ENCODE peak calls at places on chromosomes 11 and 22, in four cellular contexts. Q, I, G and Z are unnamed samples.

GRCh38 chr11:64285885-64286800 is 495 bp downstream of the GPR137 start:
- DNase-seq in Q (no peak), I (no peak), G (peak; percentile 62), Z (no peak)

GRCh38 chr22:40651563-40652501 is 15.3 kb upstream of the MRTFA start:
- DNase-seq in Q (peak; percentile 95), I (peak; percentile 96), G (peak; percentile 98), Z (peak; percentile 97)

GRCh38 chr22:48258108-48258705 is 1495.8 kb downstream of the TBC1D22A start:
- DNase-seq in Q (no peak), I (no peak), G (no peak), Z (no peak)

GRCh38 chr11:130478881-130479280 is 30.4 kb downstream of the ADAMTS15 start:
- DNase-seq in Q (no peak), I (peak; percentile 27), G (no peak), Z (no peak)

GRCh38 chr11:17008099-17008498 is 6.1 kb downstream of the PLEKHA7 start:
- DNase-seq in Q (peak; percentile 71), I (no peak), G (no peak), Z (no peak)

GRCh38 chr22:38655532-38656255 is 498 bp downstream of the FAM227A start:
- DNase-seq in Q (no peak), I (peak; percentile 28), G (no peak), Z (no peak)

GRCh38 chr11:79444923-79445322 is 4.1 kb upstream of the TENM4 start:
- DNase-seq in Q (no peak), I (no peak), G (no peak), Z (no peak)

GRCh38 chr22:49179886-49180682 is 647.6 kb downstream of the BRD1 start:
- DNase-seq in Q (no peak), I (no peak), G (no peak), Z (no peak)

GRCh38 chr11:61077936-61078335 is 24.4 kb upstream of the CD5 start:
- DNase-seq in Q (no peak), I (no peak), G (no peak), Z (no peak)

GRCh38 chr11:77633856-77634425 is 3.7 kb downstream of the CLNS1A start:
- DNase-seq in Q (no peak), I (no peak), G (no peak), Z (no peak)

GRCh38 chr11:34754171-34754823 is 133.4 kb downstream of the EHF start:
- DNase-seq in Q (no peak), I (no peak), G (no peak), Z (no peak)

GRCh38 chr22:28395920-28396447 is 283.7 kb downstream of the TTC28 start:
- DNase-seq in Q (no peak), I (no peak), G (no peak), Z (no peak)

GRCh38 chr22:36767035-36767775 is 8.7 kb downstream of the IFT27 start:
- DNase-seq in Q (no peak), I (no peak), G (no peak), Z (no peak)

GRCh38 chr11:19938866-19939265 is 221.4 kb downstream of the DBX1 start:
- DNase-seq in Q (no peak), I (no peak), G (no peak), Z (no peak)

GRCh38 chr11:111387318-111387863 is 8.3 kb upstream of the POU2AF1 start:
- DNase-seq in Q (peak; percentile 95), I (no peak), G (peak; percentile 88), Z (no peak)

GRCh38 chr22:47016636-47017035 is 254.2 kb downstream of the TBC1D22A start:
- DNase-seq in Q (peak; percentile 19), I (no peak), G (no peak), Z (no peak)

GRCh38 chr11:123561046-123561781 is 93.2 kb downstream of the SCN3B start:
- DNase-seq in Q (peak; percentile 49), I (peak; percentile 76), G (peak; percentile 89), Z (peak; percentile 82)

GRCh38 chr11:70174846-70175764 is 28.0 kb upstream of the FADD start:
- DNase-seq in Q (no peak), I (no peak), G (no peak), Z (no peak)

GRCh38 chr22:16563555-16564520 is 28.8 kb downstream of the CCT8L2 start:
- DNase-seq in Q (no peak), I (no peak), G (no peak), Z (no peak)

GRCh38 chr11:123357990-123358827 is 71.9 kb upstream of the GRAMD1B start:
- DNase-seq in Q (no peak), I (peak; percentile 51), G (peak; percentile 67), Z (peak; percentile 26)

GRCh38 chr11:33842236-33842915 is 49.5 kb downstream of the LMO2 start:
- DNase-seq in Q (no peak), I (no peak), G (no peak), Z (no peak)

GRCh38 chr11:15493921-15494630 is 379.4 kb downstream of the INSC start:
- DNase-seq in Q (peak; percentile 26), I (no peak), G (no peak), Z (no peak)

GRCh38 chr11:27392278-27392677 is 29.3 kb upstream of the CCDC34 start:
- DNase-seq in Q (no peak), I (no peak), G (no peak), Z (no peak)

GRCh38 chr11:27390318-27390958 is 27.4 kb upstream of the CCDC34 start:
- DNase-seq in Q (no peak), I (no peak), G (no peak), Z (no peak)

GRCh38 chr11:27391336-27392015 is 28.5 kb upstream of the CCDC34 start:
- DNase-seq in Q (no peak), I (no peak), G (no peak), Z (no peak)

GRCh38 chr11:27392715-27393114 is 29.7 kb upstream of the CCDC34 start:
- DNase-seq in Q (no peak), I (no peak), G (no peak), Z (no peak)

GRCh38 chr11:27390959-27391326 is 27.9 kb upstream of the CCDC34 start:
- DNase-seq in Q (no peak), I (no peak), G (no peak), Z (no peak)
- H3K4me1 ChIP-seq in Q (peaks cover 79% of the 10 kb centered on the region), I (peaks cover 25% of the 10 kb centered on the region), G (peaks cover 59% of the 10 kb centered on the region), Z (peaks cover 38% of the 10 kb centered on the region)

DNA sequence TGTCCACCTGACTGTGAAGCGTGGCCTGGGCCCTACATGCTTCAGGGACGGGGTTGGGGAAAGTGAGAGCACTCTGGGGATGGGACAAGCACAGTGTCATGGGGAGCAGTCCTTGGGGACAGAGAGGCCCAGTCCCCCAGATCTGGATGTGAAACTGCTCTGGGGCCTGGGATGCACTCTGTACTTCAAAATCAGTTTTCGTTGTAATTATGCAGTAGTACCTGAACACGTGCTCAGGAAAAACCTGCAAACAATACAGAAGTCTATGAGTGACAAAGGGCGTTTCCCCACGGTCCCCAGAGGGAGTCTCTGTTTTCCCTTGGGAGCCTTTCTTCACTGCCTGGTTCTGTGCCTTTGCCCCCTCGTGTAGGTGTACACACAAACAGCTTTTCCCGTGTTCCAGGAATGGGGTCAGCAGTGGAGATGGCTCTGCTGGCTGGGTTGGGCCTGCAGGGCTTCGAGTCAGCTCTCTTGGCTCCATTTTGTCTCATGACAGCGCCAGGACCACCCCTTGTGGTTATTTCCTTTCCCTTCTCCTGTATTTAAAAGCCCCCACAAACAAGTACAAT is 5.2 kb upstream of the TNFRSF13C start:
- DNase-seq in Q (no peak), I (no peak), G (no peak), Z (no peak)
- TF ChIP-seq POLR2A in Q (no peak), I (no peak), G (no peak), Z (no peak)

GRCh38 chr22:23906641-23907040 is 12.5 kb downstream of the MIF start:
- DNase-seq in Q (no peak), I (no peak), G (no peak), Z (no peak)
- H3K4me1 ChIP-seq in Q (peaks cover 5% of the 10 kb centered on the region), I (peaks cover 21% of the 10 kb centered on the region), G (peaks cover 14% of the 10 kb centered on the region), Z (peaks cover 3% of the 10 kb centered on the region)

GRCh38 chr11:62689421-62690183 is at the start of gene LRRN4CL:
- DNase-seq in Q (peak; percentile 36), I (peak; percentile 88), G (peak; percentile 85), Z (peak; percentile 75)
- TF ChIP-seq POLR2A in Q (no peak), I (peak; percentile 38), G (peak; percentile 33), Z (no peak)

GRCh38 chr11:13668957-13669521 is 571 bp downstream of the FAR1 start:
- DNase-seq in Q (peak; percentile 41), I (peak; percentile 44), G (peak; percentile 71), Z (peak; percentile 62)
- H3K4me1 ChIP-seq in Q (peaks cover 62% of the 10 kb centered on the region), I (peaks cover 22% of the 10 kb centered on the region), G (peaks cover 32% of the 10 kb centered on the region), Z (peaks cover 13% of the 10 kb centered on the region)

DNA sequence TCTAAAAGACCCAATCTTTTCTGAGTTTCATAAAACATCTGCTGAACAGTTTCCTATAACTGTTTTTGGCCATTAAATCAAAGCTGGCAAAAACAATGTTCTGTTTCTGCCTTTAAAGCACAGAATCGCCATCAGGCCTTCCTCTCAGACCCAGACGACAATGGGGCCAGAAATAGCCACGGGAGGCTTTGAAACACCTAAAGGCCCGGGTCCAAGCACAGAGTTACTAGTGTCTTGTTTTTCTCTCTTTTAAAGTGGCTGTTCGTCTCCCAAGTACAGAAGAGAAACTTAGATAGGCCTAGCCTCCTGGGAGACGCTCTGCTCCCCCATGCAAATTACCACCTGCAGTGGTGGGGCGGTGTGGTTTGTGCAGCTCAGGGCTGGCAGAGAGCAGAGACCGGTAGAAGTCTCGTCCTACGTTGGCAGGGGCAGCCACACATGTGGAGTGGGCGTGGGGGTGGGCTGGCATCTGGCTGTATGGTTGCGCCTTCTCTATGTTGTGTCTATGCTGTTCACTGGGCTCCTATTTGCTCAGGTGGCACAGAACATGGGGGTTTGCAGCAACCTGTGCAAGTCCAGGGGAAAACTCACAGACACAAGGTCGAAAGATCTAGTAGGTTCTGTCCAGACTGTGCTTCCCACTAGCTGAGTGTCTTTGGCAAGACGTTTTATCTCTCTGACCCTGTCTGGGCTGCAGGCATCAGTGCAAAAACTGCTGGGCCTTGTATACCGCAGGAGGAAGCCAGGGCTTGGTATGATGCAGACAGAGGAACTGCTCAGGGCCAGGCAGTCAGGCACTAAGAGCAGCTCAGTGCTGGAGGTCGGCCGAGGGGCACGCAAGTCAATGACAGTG is 23.6 kb upstream of the ETS1 start:
- DNase-seq in Q (no peak), I (no peak), G (no peak), Z (no peak)
- TF ChIP-seq POLR2A in Q (no peak), I (no peak), G (no peak), Z (no peak)

DNA sequence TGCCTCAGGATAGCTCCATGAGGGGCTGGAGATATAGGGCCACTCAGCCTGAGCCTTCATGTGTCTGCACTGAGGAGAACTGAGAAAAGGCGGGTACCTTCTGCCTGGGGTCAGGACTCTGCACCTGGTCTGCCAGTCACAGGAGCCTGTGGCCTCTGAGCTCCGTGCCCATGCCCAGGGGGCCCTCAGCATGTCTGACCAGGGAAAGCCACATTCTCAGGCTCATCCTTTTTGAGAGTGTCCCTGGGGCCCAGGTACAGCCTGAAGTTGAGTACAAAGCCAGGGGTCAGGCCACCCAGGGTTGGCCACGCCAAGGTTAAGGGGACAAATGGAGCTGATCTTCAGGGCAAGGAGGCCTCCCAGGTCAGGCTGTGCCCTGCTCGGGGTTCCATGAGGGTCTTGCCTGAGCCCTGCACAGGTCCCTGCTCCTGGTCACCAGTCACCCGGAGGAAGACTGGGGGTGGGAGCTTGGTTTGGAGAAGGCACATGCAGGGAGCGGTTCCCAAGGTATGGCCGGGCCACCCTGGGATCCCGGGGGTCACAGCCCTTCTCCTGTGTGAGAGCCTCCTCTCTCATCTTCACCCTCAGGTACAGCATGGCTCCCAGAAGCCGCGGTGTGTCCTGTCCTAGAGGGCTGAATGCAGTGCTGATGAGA is 6.0 kb downstream of the DENND6B start:
- DNase-seq in Q (no peak), I (no peak), G (no peak), Z (no peak)
- H3K4me1 ChIP-seq in Q (peaks cover 6% of the 10 kb centered on the region), I (no peaks in the 10 kb centered on the region), G (peaks cover 4% of the 10 kb centered on the region), Z (no peaks in the 10 kb centered on the region)

DNA sequence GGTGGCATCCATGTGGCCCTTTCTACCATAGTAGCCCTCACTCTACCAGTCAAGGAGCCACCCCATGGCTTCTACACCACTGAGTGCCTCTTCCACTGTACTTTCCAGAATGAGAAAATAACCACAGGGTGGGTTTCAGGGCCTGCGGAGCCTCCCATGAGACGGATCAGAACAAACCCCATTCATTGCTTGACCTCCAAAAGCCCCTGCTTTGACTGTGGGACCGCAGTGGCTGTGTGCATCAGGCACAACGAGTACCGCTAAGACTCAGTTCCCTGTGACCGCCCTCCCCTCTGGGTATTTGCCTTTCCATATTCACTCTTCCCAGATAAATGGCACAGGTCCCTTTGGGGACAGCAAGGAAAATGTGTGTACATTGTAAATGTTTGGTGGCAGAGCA is 11.5 kb upstream of the MRGPRF start:
- DNase-seq in Q (no peak), I (no peak), G (no peak), Z (no peak)
- TF ChIP-seq POLR2A in Q (no peak), I (no peak), G (no peak), Z (no peak)